ENCODE peak calls at places on chromosomes 12 and 14, in nine cellular contexts. H is MM.1S, L is HCT116, E is vagina, I is ascending aorta, J is brain microvascular endothelial cell, G is uterus, P is endothelial cell of umbilical vein, S is heart left ventricle. Z is an unnamed sample.

GRCh38 chr14:94481468-94482131 is 5.6 kb upstream of the SERPINA9 start:
- DNase-seq in L (no peak), G (no peak), P (no peak), E (no peak), H (no peak), S (no peak), I (no peak), J (peak; percentile 64), Z (no peak)

GRCh38 chr12:111409403-111410228 is 3.9 kb downstream of the SH2B3 start:
- DNase-seq in L (no peak), H (no peak), P (peak; percentile 84), S (peak; percentile 90), I (peak; percentile 85), G (peak; percentile 47), E (no peak), J (peak; percentile 68), Z (peak; percentile 93)

GRCh38 chr14:104678346-104678745 is 11.1 kb upstream of the INF2 start:
- DNase-seq in L (no peak), J (no peak), I (no peak), H (no peak), E (no peak), G (peak; percentile 59), S (peak; percentile 63), P (no peak), Z (peak; percentile 95)

GRCh38 chr12:79098530-79098929 is 234.0 kb downstream of the SYT1 start:
- DNase-seq in L (no peak), I (no peak), P (no peak), H (no peak), S (no peak), G (no peak), E (no peak), J (no peak), Z (peak; percentile 25)

GRCh38 chr12:22709292-22709691 is 84.3 kb downstream of the ETNK1 start:
- DNase-seq in J (no peak), H (peak; percentile 82), I (no peak), S (no peak), G (no peak), E (no peak), P (peak; percentile 12), L (peak; percentile 26), Z (peak; percentile 32)

GRCh38 chr14:36258241-36258640 is 62.2 kb downstream of the MBIP start:
- DNase-seq in G (no peak), S (no peak), P (no peak), E (no peak), L (no peak), H (no peak), I (no peak), J (no peak), Z (no peak)

GRCh38 chr12:92431146-92431545 is 271.6 kb upstream of the PLEKHG7 start:
- DNase-seq in S (no peak), G (no peak), I (no peak), P (no peak), H (no peak), L (no peak), E (no peak), J (no peak), Z (no peak)

GRCh38 chr12:13196302-13196921 is at the start of gene EMP1:
- DNase-seq in S (peak; percentile 96), P (peak; percentile 99), H (peak; percentile 80), E (peak; percentile 98), J (peak; percentile 100), I (peak; percentile 98), L (peak; percentile 98), G (peak; percentile 96), Z (peak; percentile 92)

GRCh38 chr12:27453462-27453861 is 6.9 kb downstream of the SMCO2 start:
- DNase-seq in H (no peak), L (no peak), E (no peak), G (no peak), I (no peak), J (no peak), S (no peak), P (no peak), Z (no peak)

GRCh38 chr12:46205293-46205692 is 63.5 kb downstream of the SLC38A1 start:
- DNase-seq in E (no peak), J (no peak), S (no peak), I (no peak), H (no peak), L (no peak), P (peak; percentile 16), G (no peak), Z (no peak)
- H3K36me3 ChIP-seq in E (peaks cover 7% of the 10 kb centered on the region), J (peaks cover 30% of the 10 kb centered on the region), S (peaks cover 32% of the 10 kb centered on the region), I (peaks cover 11% of the 10 kb centered on the region), H (peaks cover 18% of the 10 kb centered on the region), L (peaks cover 47% of the 10 kb centered on the region), P (peaks cover 29% of the 10 kb centered on the region), G (no peaks in the 10 kb centered on the region), Z (peaks cover 29% of the 10 kb centered on the region)

GRCh38 chr14:97848351-97848980 is 1051.3 kb downstream of the VRK1 start:
- DNase-seq in P (no peak), I (no peak), H (no peak), J (no peak), E (peak; percentile 40), L (no peak), G (no peak), S (no peak), Z (no peak)

GRCh38 chr14:97851438-97851995 is 1054.3 kb downstream of the VRK1 start:
- DNase-seq in E (peak; percentile 56), H (no peak), I (no peak), L (no peak), G (no peak), P (no peak), J (no peak), S (no peak), Z (no peak)

GRCh38 chr14:97854918-97855317 is 1057.7 kb downstream of the VRK1 start:
- DNase-seq in E (no peak), J (no peak), P (no peak), G (no peak), I (no peak), H (no peak), S (no peak), L (no peak), Z (no peak)

GRCh38 chr14:97846156-97846555 is 1049.0 kb downstream of the VRK1 start:
- DNase-seq in I (no peak), L (no peak), J (no peak), G (no peak), P (no peak), S (no peak), H (no peak), E (no peak), Z (no peak)

DNA sequence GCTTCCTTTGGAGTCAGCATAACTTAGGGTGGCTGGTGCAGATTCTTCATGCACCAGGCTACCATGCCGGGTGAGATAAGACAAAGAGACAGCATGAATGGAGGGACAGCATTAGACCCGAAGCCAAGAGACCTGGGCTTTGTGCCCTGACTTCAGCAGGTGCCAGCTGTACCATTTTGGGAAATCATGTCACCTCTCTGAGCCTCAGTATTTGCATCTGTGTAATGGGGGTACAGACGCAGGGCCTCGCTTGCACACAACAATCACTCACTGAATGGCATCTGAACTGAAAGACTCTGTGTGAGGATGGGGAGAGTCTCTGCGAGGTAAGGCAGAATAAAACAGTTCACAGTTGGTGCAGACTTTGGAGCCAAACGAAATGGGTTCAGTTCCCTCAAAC is 1053.7 kb downstream of the VRK1 start:
- DNase-seq in S (no peak), H (no peak), J (no peak), P (no peak), E (peak; percentile 64), I (no peak), L (no peak), G (no peak), Z (no peak)
- H3K36me3 ChIP-seq in S (no peaks in the 10 kb centered on the region), H (no peaks in the 10 kb centered on the region), J (no peaks in the 10 kb centered on the region), P (no peaks in the 10 kb centered on the region), E (no peaks in the 10 kb centered on the region), I (no peaks in the 10 kb centered on the region), L (no peaks in the 10 kb centered on the region), G (no peaks in the 10 kb centered on the region), Z (no peaks in the 10 kb centered on the region)

GRCh38 chr14:88502740-88503139 is 52.1 kb downstream of the PTPN21 start:
- DNase-seq in G (no peak), H (no peak), L (no peak), P (no peak), E (no peak), S (no peak), J (no peak), I (no peak), Z (no peak)

GRCh38 chr14:88504602-88505001 is 50.2 kb downstream of the PTPN21 start:
- DNase-seq in J (no peak), P (no peak), I (no peak), H (no peak), E (no peak), G (no peak), S (no peak), L (no peak), Z (no peak)

GRCh38 chr14:88505621-88506020 is 49.2 kb downstream of the PTPN21 start:
- DNase-seq in I (no peak), G (no peak), J (no peak), H (no peak), S (no peak), L (no peak), E (no peak), P (no peak), Z (no peak)

GRCh38 chr14:88500611-88501010 is 54.2 kb downstream of the PTPN21 start:
- DNase-seq in E (no peak), L (no peak), G (no peak), I (no peak), P (no peak), J (no peak), H (no peak), S (no peak), Z (no peak)

GRCh38 chr14:88503754-88504406 is 50.9 kb downstream of the PTPN21 start:
- DNase-seq in H (no peak), S (no peak), P (no peak), I (no peak), L (no peak), G (no peak), J (no peak), E (no peak), Z (no peak)
- H3K36me3 ChIP-seq in H (no peaks in the 10 kb centered on the region), S (peaks cover 91% of the 10 kb centered on the region), P (peaks cover 12% of the 10 kb centered on the region), I (peaks cover 28% of the 10 kb centered on the region), L (no peaks in the 10 kb centered on the region), G (no peaks in the 10 kb centered on the region), J (peaks cover 21% of the 10 kb centered on the region), E (peaks cover 34% of the 10 kb centered on the region), Z (no peaks in the 10 kb centered on the region)

DNA sequence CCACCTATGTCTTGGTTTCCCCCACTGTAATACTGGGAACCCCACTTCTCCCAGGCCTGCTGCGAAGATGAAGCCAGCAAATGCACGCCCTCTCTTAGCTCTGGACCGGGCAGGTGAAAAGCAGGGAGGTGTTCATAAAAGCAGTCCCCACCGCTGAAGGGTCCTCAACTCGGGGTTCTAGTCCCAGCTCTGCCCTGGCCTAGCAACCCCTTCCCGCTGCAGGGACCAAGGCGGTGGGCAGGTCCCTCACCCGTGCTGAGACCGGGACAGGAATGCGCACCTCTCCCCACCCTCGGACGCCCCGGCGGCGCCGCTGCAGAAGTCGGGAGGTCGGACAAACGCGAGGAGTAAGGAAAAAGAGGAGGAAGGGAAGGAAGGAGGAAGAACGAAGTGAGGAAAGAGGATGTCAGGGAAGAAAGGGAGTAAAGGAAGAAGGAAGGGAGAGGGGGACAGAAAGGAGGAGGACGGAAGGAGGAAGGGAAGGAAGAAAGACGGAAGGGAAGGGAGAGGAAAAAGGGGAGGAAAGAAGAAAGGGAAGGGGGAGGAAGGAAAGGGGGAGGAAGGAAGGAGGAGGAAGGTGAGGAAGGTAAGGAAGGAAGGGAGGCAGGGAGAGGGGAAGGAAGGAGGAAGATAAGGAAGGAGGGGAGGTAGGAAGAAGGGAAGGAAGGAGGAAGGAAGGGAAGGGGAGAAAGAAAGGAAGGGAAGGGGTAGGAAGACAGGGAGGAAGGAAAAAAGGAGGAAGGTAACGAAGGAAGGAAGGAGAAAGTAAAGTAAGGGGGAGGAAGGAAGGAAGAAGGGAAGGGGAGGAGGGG is 701 bp downstream of the SPRING1 start:
- DNase-seq in L (no peak), H (no peak), P (no peak), S (no peak), G (no peak), I (no peak), E (peak; percentile 86), J (no peak), Z (no peak)
- H3K36me3 ChIP-seq in L (peaks cover 5% of the 10 kb centered on the region), H (no peaks in the 10 kb centered on the region), P (no peaks in the 10 kb centered on the region), S (peaks cover 24% of the 10 kb centered on the region), G (no peaks in the 10 kb centered on the region), I (peaks cover 6% of the 10 kb centered on the region), E (peaks cover 10% of the 10 kb centered on the region), J (peaks cover 13% of the 10 kb centered on the region), Z (no peaks in the 10 kb centered on the region)

GRCh38 chr12:57104292-57104910 is 6.8 kb downstream of the STAT6 start:
- DNase-seq in J (no peak), S (no peak), G (no peak), P (no peak), I (no peak), L (no peak), E (peak; percentile 80), H (no peak), Z (no peak)
- H3K36me3 ChIP-seq in J (peaks cover 48% of the 10 kb centered on the region), S (peaks cover 60% of the 10 kb centered on the region), G (no peaks in the 10 kb centered on the region), P (peaks cover 4% of the 10 kb centered on the region), I (peaks cover 60% of the 10 kb centered on the region), L (no peaks in the 10 kb centered on the region), E (peaks cover 62% of the 10 kb centered on the region), H (no peaks in the 10 kb centered on the region), Z (peaks cover 41% of the 10 kb centered on the region)